ENCODE peak calls at places on chromosome 9, in ten cellular contexts. C is heart right ventricle; A is A673; T is colonic mucosa; G is lower lobe of right lung; H is ovary; P is GM23248; Y is naive thymus-derived CD4-positive, alpha-beta T cell; F is CD8-positive, alpha-beta T cell; E is WERI-Rb-1. N is an unnamed sample.

GRCh38 chr9:15246688-15247087 is 60.3 kb downstream of the TTC39B start:
- DNase-seq in H (no peak), C (no peak), Y (no peak), P (no peak), T (no peak), A (no peak), E (no peak), F (no peak), G (no peak), N (no peak)

GRCh38 chr9:128782669-128783068 is 4.4 kb upstream of the TBC1D13 start:
- DNase-seq in H (no peak), C (no peak), T (no peak), Y (no peak), E (no peak), A (no peak), P (no peak), F (no peak), G (no peak), N (no peak)

GRCh38 chr9:10371824-10372223 is 241.0 kb downstream of the PTPRD start:
- DNase-seq in P (no peak), C (no peak), F (no peak), T (no peak), Y (no peak), A (no peak), G (no peak), H (no peak), E (no peak), N (no peak)

GRCh38 chr9:128629852-128630545 is 26.6 kb downstream of the DYNC2I2 start:
- DNase-seq in Y (no peak), P (no peak), H (peak; percentile 26), C (no peak), T (no peak), E (no peak), A (no peak), G (peak; percentile 29), F (no peak), N (no peak)

GRCh38 chr9:70924905-70925547 is 196.4 kb downstream of the TRPM3 start:
- DNase-seq in H (no peak), A (peak; percentile 71), G (no peak), C (peak; percentile 29), Y (no peak), P (peak; percentile 93), E (peak; percentile 47), F (no peak), T (peak; percentile 27), N (peak; percentile 62)

GRCh38 chr9:136345281-136346156 is 18.0 kb downstream of the DNLZ start:
- DNase-seq in A (no peak), G (peak; percentile 84), T (peak; percentile 61), C (peak; percentile 66), H (no peak), F (no peak), P (peak; percentile 90), E (peak; percentile 89), Y (no peak), N (peak; percentile 78)

GRCh38 chr9:90053027-90053426 is 448.2 kb downstream of the GADD45G start:
- DNase-seq in G (no peak), E (peak; percentile 97), C (no peak), H (no peak), P (no peak), Y (no peak), F (no peak), A (peak; percentile 18), T (no peak), N (peak; percentile 33)

GRCh38 chr9:92463989-92464388 is 18.3 kb downstream of the ASPN start:
- DNase-seq in P (peak; percentile 94), A (no peak), F (no peak), T (no peak), Y (no peak), E (no peak), G (no peak), H (no peak), C (no peak), N (no peak)

GRCh38 chr9:128001411-128002298 is 20.9 kb upstream of the EEIG1 start:
- DNase-seq in G (no peak), T (no peak), H (no peak), A (no peak), Y (no peak), E (no peak), F (no peak), P (peak; percentile 97), C (no peak), N (peak; percentile 39)

GRCh38 chr9:135164036-135164435 is 76.6 kb downstream of the OLFM1 start:
- DNase-seq in G (no peak), H (no peak), F (no peak), E (no peak), P (no peak), A (no peak), C (no peak), Y (no peak), T (no peak), N (no peak)
- H3K27me3 ChIP-seq in G (peaks cover 21% of the 10 kb centered on the region), H (no peaks in the 10 kb centered on the region), F (no peaks in the 10 kb centered on the region), E (no peaks in the 10 kb centered on the region), P (peaks cover 15% of the 10 kb centered on the region), A (no peaks in the 10 kb centered on the region), C (peaks cover 50% of the 10 kb centered on the region), Y (no peaks in the 10 kb centered on the region), T (no peaks in the 10 kb centered on the region), N (peaks cover 37% of the 10 kb centered on the region)

GRCh38 chr9:109775516-109775915 is 4.5 kb upstream of the PALM2AKAP2 start:
- DNase-seq in H (no peak), F (no peak), E (no peak), C (no peak), P (peak; percentile 83), Y (no peak), A (no peak), G (no peak), T (no peak), N (no peak)

GRCh38 chr9:109779711-109780452 is at the start of gene PALM2AKAP2:
- DNase-seq in C (peak; percentile 70), Y (peak; percentile 32), G (peak; percentile 55), H (peak; percentile 45), A (peak; percentile 65), P (peak; percentile 89), T (peak; percentile 60), F (no peak), E (peak; percentile 23), N (peak; percentile 85)

GRCh38 chr9:109771796-109772525 is 8.0 kb upstream of the PALM2AKAP2 start:
- DNase-seq in F (no peak), H (no peak), Y (no peak), E (no peak), C (peak; percentile 78), A (no peak), P (peak; percentile 45), T (no peak), G (no peak), N (peak; percentile 71)

GRCh38 chr9:109780453-109781033 is 545 bp downstream of the PALM2AKAP2 start:
- DNase-seq in A (no peak), T (no peak), G (no peak), F (no peak), E (no peak), H (no peak), Y (no peak), C (no peak), P (peak; percentile 61), N (peak; percentile 75)

GRCh38 chr9:109776391-109776790 is 3.6 kb upstream of the PALM2AKAP2 start:
- DNase-seq in F (no peak), C (no peak), A (no peak), Y (no peak), H (no peak), T (no peak), G (no peak), E (no peak), P (no peak), N (peak; percentile 20)
- H3K27me3 ChIP-seq in F (peaks cover 5% of the 10 kb centered on the region), C (peaks cover 35% of the 10 kb centered on the region), A (peaks cover 27% of the 10 kb centered on the region), Y (no peaks in the 10 kb centered on the region), H (no peaks in the 10 kb centered on the region), T (no peaks in the 10 kb centered on the region), G (peaks cover 14% of the 10 kb centered on the region), E (peaks cover 94% of the 10 kb centered on the region), P (no peaks in the 10 kb centered on the region), N (no peaks in the 10 kb centered on the region)

DNA sequence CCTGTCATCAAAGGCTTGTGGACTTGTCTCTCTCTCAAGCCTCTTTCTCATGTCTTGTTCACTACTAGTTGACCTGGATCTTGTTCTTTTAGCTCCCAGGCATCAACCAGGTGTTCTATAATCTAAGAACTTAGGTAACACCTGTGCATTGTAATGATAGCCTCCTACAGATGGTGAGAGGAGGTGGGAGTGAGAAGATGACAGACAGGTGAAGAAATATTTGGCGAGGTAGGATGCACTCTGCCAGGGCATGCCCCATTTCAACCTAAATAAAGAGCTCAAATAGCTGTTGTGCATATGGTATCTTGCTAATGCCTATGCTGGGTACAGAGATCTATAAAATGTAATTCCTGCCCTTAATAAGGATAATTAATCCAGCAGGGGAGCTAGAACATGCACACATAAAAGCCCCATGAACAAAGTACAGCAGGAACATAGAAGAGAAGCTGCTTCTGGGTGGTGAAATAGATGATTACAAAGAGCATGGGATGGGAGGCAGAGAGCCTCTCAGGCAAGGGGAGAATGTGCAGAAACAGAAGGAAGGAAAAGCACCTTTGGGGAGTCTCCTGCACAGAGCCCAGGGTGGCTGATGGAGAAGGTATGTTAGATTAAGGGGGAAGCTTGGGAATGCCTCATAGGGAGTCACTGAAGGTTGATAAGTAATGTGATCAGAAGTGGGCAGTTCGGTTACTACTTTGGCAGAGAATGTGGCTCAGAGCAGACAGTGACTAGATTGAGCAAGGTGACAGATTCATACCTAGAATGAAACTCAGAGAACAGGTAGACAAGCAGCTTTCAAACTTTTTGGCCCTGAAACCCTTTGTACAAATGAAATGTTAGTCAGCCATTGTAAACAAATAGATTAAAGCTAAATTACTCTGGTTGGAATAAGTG is 28.1 kb upstream of the PLIN2 start:
- DNase-seq in E (no peak), T (no peak), C (no peak), G (no peak), Y (no peak), A (no peak), F (no peak), H (no peak), P (no peak), N (no peak)
- H3K27me3 ChIP-seq in E (no peaks in the 10 kb centered on the region), T (no peaks in the 10 kb centered on the region), C (no peaks in the 10 kb centered on the region), G (no peaks in the 10 kb centered on the region), Y (no peaks in the 10 kb centered on the region), A (no peaks in the 10 kb centered on the region), F (no peaks in the 10 kb centered on the region), H (no peaks in the 10 kb centered on the region), P (no peaks in the 10 kb centered on the region), N (no peaks in the 10 kb centered on the region)

GRCh38 chr9:132505961-132506691 is 76.3 kb upstream of the BARHL1 start:
- DNase-seq in G (no peak), T (no peak), E (no peak), A (no peak), C (no peak), Y (no peak), F (no peak), H (no peak), P (no peak), N (no peak)

GRCh38 chr9:132507670-132508469 is 74.5 kb upstream of the BARHL1 start:
- DNase-seq in A (peak; percentile 77), Y (peak; percentile 52), F (peak; percentile 71), C (peak; percentile 62), T (peak; percentile 72), H (peak; percentile 75), P (peak; percentile 75), E (peak; percentile 89), G (no peak), N (peak; percentile 68)

GRCh38 chr9:132504452-132504851 is 78.0 kb upstream of the BARHL1 start:
- DNase-seq in C (no peak), F (no peak), H (no peak), E (no peak), A (no peak), G (no peak), P (no peak), T (no peak), Y (no peak), N (no peak)

GRCh38 chr9:132509921-132510874 is 72.2 kb upstream of the BARHL1 start:
- DNase-seq in P (peak; percentile 72), G (peak; percentile 24), C (no peak), F (no peak), H (peak; percentile 58), Y (no peak), A (peak; percentile 42), T (no peak), E (no peak), N (no peak)

GRCh38 chr9:132506907-132507669 is 75.3 kb upstream of the BARHL1 start:
- DNase-seq in T (no peak), P (no peak), F (no peak), C (no peak), H (no peak), G (no peak), A (no peak), Y (no peak), E (no peak), N (no peak)
- H3K27me3 ChIP-seq in T (no peaks in the 10 kb centered on the region), P (peaks cover 46% of the 10 kb centered on the region), F (peaks cover 2% of the 10 kb centered on the region), C (peaks cover 17% of the 10 kb centered on the region), H (no peaks in the 10 kb centered on the region), G (peaks cover 37% of the 10 kb centered on the region), A (peaks cover 40% of the 10 kb centered on the region), Y (no peaks in the 10 kb centered on the region), E (peaks cover 2% of the 10 kb centered on the region), N (peaks cover 52% of the 10 kb centered on the region)